ENCODE peak calls at places on chromosome 7, in eight cellular contexts. One of them, this sample, is unnamed.

GRCh38 chr7:99102809-99103690 is 40.9 kb downstream of the SMURF1 start:
- DNase-seq in left cardiac atrium: no peak
- DNase-seq in H9: no peak
- DNase-seq in activated gamma-delta T cell treated with anti-CD3 and anti-CD28 coated beads, Interleukin-2, amount 50 U/mL, for 16 hours: no peak
- DNase-seq in NCI-H2029: no peak
- DNase-seq in T follicular helper cell: no peak
- DNase-seq in GM04504: no peak
- DNase-seq in mesendoderm: no peak
- DNase-seq in this sample: no peak

GRCh38 chr7:143960813-143961610 is 6.4 kb downstream of the OR2F1 start:
- DNase-seq in H9: no peak
- DNase-seq in activated gamma-delta T cell treated with anti-CD3 and anti-CD28 coated beads, Interleukin-2, amount 50 U/mL, for 16 hours: no peak
- DNase-seq in GM04504: no peak
- DNase-seq in T follicular helper cell: no peak
- DNase-seq in NCI-H2029: no peak
- DNase-seq in mesendoderm: no peak
- DNase-seq in left cardiac atrium: no peak
- DNase-seq in this sample: no peak

GRCh38 chr7:140552240-140552679 is 73.0 kb upstream of the MKRN1 start:
- DNase-seq in left cardiac atrium: no peak
- DNase-seq in activated gamma-delta T cell treated with anti-CD3 and anti-CD28 coated beads, Interleukin-2, amount 50 U/mL, for 16 hours: no peak
- DNase-seq in H9: no peak
- DNase-seq in T follicular helper cell: no peak
- DNase-seq in GM04504: no peak
- DNase-seq in mesendoderm: no peak
- DNase-seq in NCI-H2029: no peak
- DNase-seq in this sample: no peak

GRCh38 chr7:136925556-136925955 is 57.1 kb downstream of the CHRM2 start:
- DNase-seq in H9: no peak
- DNase-seq in T follicular helper cell: no peak
- DNase-seq in activated gamma-delta T cell treated with anti-CD3 and anti-CD28 coated beads, Interleukin-2, amount 50 U/mL, for 16 hours: no peak
- DNase-seq in GM04504: no peak
- DNase-seq in mesendoderm: peak
- DNase-seq in left cardiac atrium: no peak
- DNase-seq in NCI-H2029: peak
- DNase-seq in this sample: no peak

GRCh38 chr7:54783952-54784351 is 24.9 kb upstream of the SEC61G start:
- DNase-seq in NCI-H2029: no peak
- DNase-seq in GM04504: no peak
- DNase-seq in activated gamma-delta T cell treated with anti-CD3 and anti-CD28 coated beads, Interleukin-2, amount 50 U/mL, for 16 hours: no peak
- DNase-seq in left cardiac atrium: no peak
- DNase-seq in T follicular helper cell: no peak
- DNase-seq in H9: no peak
- DNase-seq in mesendoderm: no peak
- DNase-seq in this sample: no peak

GRCh38 chr7:14851610-14852009 is 50.9 kb downstream of the DGKB start:
- DNase-seq in H9: no peak
- DNase-seq in T follicular helper cell: no peak
- DNase-seq in activated gamma-delta T cell treated with anti-CD3 and anti-CD28 coated beads, Interleukin-2, amount 50 U/mL, for 16 hours: no peak
- DNase-seq in NCI-H2029: no peak
- DNase-seq in mesendoderm: no peak
- DNase-seq in GM04504: no peak
- DNase-seq in left cardiac atrium: no peak
- DNase-seq in this sample: no peak

GRCh38 chr7:95004618-95005282 is 97.4 kb downstream of the PPP1R9A start:
- DNase-seq in activated gamma-delta T cell treated with anti-CD3 and anti-CD28 coated beads, Interleukin-2, amount 50 U/mL, for 16 hours: no peak
- DNase-seq in H9: no peak
- DNase-seq in left cardiac atrium: no peak
- DNase-seq in NCI-H2029: no peak
- DNase-seq in mesendoderm: no peak
- DNase-seq in T follicular helper cell: no peak
- DNase-seq in GM04504: no peak
- DNase-seq in this sample: peak

GRCh38 chr7:77691892-77692491 is 4.3 kb upstream of the RSBN1L start:
- DNase-seq in activated gamma-delta T cell treated with anti-CD3 and anti-CD28 coated beads, Interleukin-2, amount 50 U/mL, for 16 hours: no peak
- DNase-seq in NCI-H2029: no peak
- DNase-seq in mesendoderm: no peak
- DNase-seq in GM04504: no peak
- DNase-seq in left cardiac atrium: no peak
- DNase-seq in T follicular helper cell: no peak
- DNase-seq in H9: no peak
- DNase-seq in this sample: no peak

GRCh38 chr7:32206987-32207386 is 136.8 kb upstream of the PDE1C start:
- DNase-seq in mesendoderm: peak
- DNase-seq in T follicular helper cell: no peak
- DNase-seq in H9: peak
- DNase-seq in NCI-H2029: no peak
- DNase-seq in activated gamma-delta T cell treated with anti-CD3 and anti-CD28 coated beads, Interleukin-2, amount 50 U/mL, for 16 hours: no peak
- DNase-seq in GM04504: no peak
- DNase-seq in left cardiac atrium: no peak
- DNase-seq in this sample: peak

GRCh38 chr7:117716707-117717294 is 156.4 kb downstream of the CTTNBP2 start:
- DNase-seq in H9: no peak
- DNase-seq in activated gamma-delta T cell treated with anti-CD3 and anti-CD28 coated beads, Interleukin-2, amount 50 U/mL, for 16 hours: no peak
- DNase-seq in mesendoderm: no peak
- DNase-seq in T follicular helper cell: no peak
- DNase-seq in left cardiac atrium: no peak
- DNase-seq in GM04504: no peak
- DNase-seq in NCI-H2029: no peak
- DNase-seq in this sample: no peak

GRCh38 chr7:22140597-22140996 is 194.9 kb upstream of the CDCA7L start:
- DNase-seq in activated gamma-delta T cell treated with anti-CD3 and anti-CD28 coated beads, Interleukin-2, amount 50 U/mL, for 16 hours: no peak
- DNase-seq in H9: no peak
- DNase-seq in NCI-H2029: no peak
- DNase-seq in GM04504: no peak
- DNase-seq in left cardiac atrium: no peak
- DNase-seq in mesendoderm: peak
- DNase-seq in T follicular helper cell: no peak
- DNase-seq in this sample: no peak